ENCODE peak calls at places on chromosomes 11 and 22, in six cellular contexts. One of them, this sample, is unnamed.

GRCh38 chr11:46889689-46890475 is 28.5 kb downstream of the LRP4 start:
- DNase-seq in SJSA1: peak; percentile 73
- DNase-seq in naive thymus-derived CD4-positive, alpha-beta T cell: peak; percentile 79
- DNase-seq in tibial artery: peak; percentile 74
- DNase-seq in ovary: peak; percentile 62
- DNase-seq in psoas muscle: peak; percentile 28
- DNase-seq in this sample: peak; percentile 85

GRCh38 chr11:23555085-23555484 is 694.8 kb upstream of the CCDC179 start:
- DNase-seq in SJSA1: no peak
- DNase-seq in naive thymus-derived CD4-positive, alpha-beta T cell: no peak
- DNase-seq in tibial artery: no peak
- DNase-seq in ovary: no peak
- DNase-seq in psoas muscle: no peak
- DNase-seq in this sample: no peak

GRCh38 chr11:65112551-65113360 is 1.1 kb downstream of the TM7SF2 start:
- DNase-seq in SJSA1: peak; percentile 65
- DNase-seq in naive thymus-derived CD4-positive, alpha-beta T cell: peak; percentile 88
- DNase-seq in tibial artery: no peak
- DNase-seq in ovary: peak; percentile 82
- DNase-seq in psoas muscle: peak; percentile 67
- DNase-seq in this sample: peak; percentile 44

GRCh38 chr11:57641011-57641410 is 8.7 kb downstream of the YPEL4 start:
- DNase-seq in SJSA1: no peak
- DNase-seq in naive thymus-derived CD4-positive, alpha-beta T cell: no peak
- DNase-seq in tibial artery: no peak
- DNase-seq in ovary: peak; percentile 60
- DNase-seq in psoas muscle: peak; percentile 20
- DNase-seq in this sample: peak; percentile 64

GRCh38 chr22:38415046-38415445 is 40.0 kb downstream of the KCNJ4 start:
- DNase-seq in SJSA1: peak; percentile 38
- DNase-seq in naive thymus-derived CD4-positive, alpha-beta T cell: no peak
- DNase-seq in tibial artery: peak; percentile 25
- DNase-seq in ovary: peak; percentile 21
- DNase-seq in psoas muscle: no peak
- DNase-seq in this sample: no peak

GRCh38 chr11:1223346-1224108 is 661 bp downstream of the MUC5B start:
- DNase-seq in SJSA1: no peak
- DNase-seq in naive thymus-derived CD4-positive, alpha-beta T cell: no peak
- DNase-seq in tibial artery: peak; percentile 60
- DNase-seq in ovary: peak; percentile 26
- DNase-seq in psoas muscle: peak; percentile 6
- DNase-seq in this sample: no peak

GRCh38 chr22:39013923-39014722 is at the start of gene APOBEC3C:
- DNase-seq in SJSA1: peak; percentile 86
- DNase-seq in naive thymus-derived CD4-positive, alpha-beta T cell: peak; percentile 51
- DNase-seq in tibial artery: peak; percentile 88
- DNase-seq in ovary: peak; percentile 88
- DNase-seq in psoas muscle: peak; percentile 77
- DNase-seq in this sample: peak; percentile 60

GRCh38 chr11:10488121-10488580 is 33.1 kb downstream of the AMPD3 start:
- DNase-seq in SJSA1: peak; percentile 20
- DNase-seq in naive thymus-derived CD4-positive, alpha-beta T cell: no peak
- DNase-seq in tibial artery: no peak
- DNase-seq in ovary: no peak
- DNase-seq in psoas muscle: no peak
- DNase-seq in this sample: no peak

GRCh38 chr22:35649636-35650250 is 1.5 kb downstream of the APOL6 start:
- DNase-seq in SJSA1: no peak
- DNase-seq in naive thymus-derived CD4-positive, alpha-beta T cell: no peak
- DNase-seq in tibial artery: no peak
- DNase-seq in ovary: no peak
- DNase-seq in psoas muscle: no peak
- DNase-seq in this sample: no peak

GRCh38 chr11:129117595-129118350 is 74.4 kb downstream of the ARHGAP32 start:
- DNase-seq in SJSA1: no peak
- DNase-seq in naive thymus-derived CD4-positive, alpha-beta T cell: peak; percentile 66
- DNase-seq in tibial artery: no peak
- DNase-seq in ovary: no peak
- DNase-seq in psoas muscle: no peak
- DNase-seq in this sample: peak; percentile 50

GRCh38 chr22:36961626-36962025 is 48.2 kb downstream of the CSF2RB start:
- DNase-seq in SJSA1: no peak
- DNase-seq in naive thymus-derived CD4-positive, alpha-beta T cell: no peak
- DNase-seq in tibial artery: no peak
- DNase-seq in ovary: no peak
- DNase-seq in psoas muscle: no peak
- DNase-seq in this sample: no peak

GRCh38 chr22:46029574-46030200 is 52.7 kb upstream of the WNT7B start:
- DNase-seq in SJSA1: no peak
- DNase-seq in naive thymus-derived CD4-positive, alpha-beta T cell: no peak
- DNase-seq in tibial artery: peak; percentile 54
- DNase-seq in ovary: peak; percentile 30
- DNase-seq in psoas muscle: no peak
- DNase-seq in this sample: no peak

GRCh38 chr11:43516316-43516820 is 157.6 kb downstream of the TTC17 start:
- DNase-seq in SJSA1: no peak
- DNase-seq in naive thymus-derived CD4-positive, alpha-beta T cell: no peak
- DNase-seq in tibial artery: no peak
- DNase-seq in ovary: no peak
- DNase-seq in psoas muscle: no peak
- DNase-seq in this sample: no peak

GRCh38 chr11:98568011-98568410 is 452.7 kb upstream of the CNTN5 start:
- DNase-seq in SJSA1: no peak
- DNase-seq in naive thymus-derived CD4-positive, alpha-beta T cell: no peak
- DNase-seq in tibial artery: no peak
- DNase-seq in ovary: no peak
- DNase-seq in psoas muscle: no peak
- DNase-seq in this sample: no peak

GRCh38 chr22:28773461-28773867 is 969 bp downstream of the CCDC117 start:
- DNase-seq in SJSA1: no peak
- DNase-seq in naive thymus-derived CD4-positive, alpha-beta T cell: no peak
- DNase-seq in tibial artery: no peak
- DNase-seq in ovary: no peak
- DNase-seq in psoas muscle: no peak
- DNase-seq in this sample: no peak

GRCh38 chr11:30560345-30561106 is 25.6 kb downstream of the MPPED2 start:
- DNase-seq in SJSA1: peak; percentile 42
- DNase-seq in naive thymus-derived CD4-positive, alpha-beta T cell: no peak
- DNase-seq in tibial artery: no peak
- DNase-seq in ovary: no peak
- DNase-seq in psoas muscle: no peak
- DNase-seq in this sample: peak; percentile 45

GRCh38 chr11:67628710-67629385 is 889 bp downstream of the NUDT8 start:
- DNase-seq in SJSA1: no peak
- DNase-seq in naive thymus-derived CD4-positive, alpha-beta T cell: no peak
- DNase-seq in tibial artery: no peak
- DNase-seq in ovary: peak; percentile 58
- DNase-seq in psoas muscle: no peak
- DNase-seq in this sample: no peak

GRCh38 chr22:48450188-48450825 is 1377.4 kb downstream of the BRD1 start:
- DNase-seq in SJSA1: no peak
- DNase-seq in naive thymus-derived CD4-positive, alpha-beta T cell: no peak
- DNase-seq in tibial artery: peak; percentile 24
- DNase-seq in ovary: peak; percentile 14
- DNase-seq in psoas muscle: no peak
- DNase-seq in this sample: no peak

DNA sequence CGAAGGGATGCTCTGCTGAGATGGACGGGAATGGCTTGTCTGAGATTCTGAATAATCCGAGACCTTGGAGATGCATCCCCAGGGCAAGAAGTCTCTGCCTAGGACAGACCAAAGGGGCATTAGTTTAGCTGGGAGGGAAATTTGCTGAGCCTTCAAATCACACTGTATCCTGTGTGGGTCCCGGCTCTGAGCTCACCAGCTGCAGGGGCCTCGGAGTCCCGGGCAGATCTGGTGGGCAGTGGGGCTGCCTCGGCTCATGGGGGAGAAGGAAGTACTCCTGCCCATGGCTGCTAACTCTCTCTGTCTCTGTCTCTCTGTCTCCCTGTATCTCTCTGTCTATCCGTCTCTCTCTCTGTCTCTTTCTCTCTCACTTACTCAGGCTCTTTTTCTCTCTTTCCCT is 522.4 kb downstream of the TBC1D22A start:
- DNase-seq in SJSA1: no peak
- DNase-seq in naive thymus-derived CD4-positive, alpha-beta T cell: no peak
- DNase-seq in tibial artery: no peak
- DNase-seq in ovary: no peak
- DNase-seq in psoas muscle: no peak
- DNase-seq in this sample: no peak
- H3K9me3 ChIP-seq in SJSA1: no peaks in the 10 kb centered on the region
- H3K9me3 ChIP-seq in naive thymus-derived CD4-positive, alpha-beta T cell: no peaks in the 10 kb centered on the region
- H3K9me3 ChIP-seq in tibial artery: no peaks in the 10 kb centered on the region
- H3K9me3 ChIP-seq in ovary: no peaks in the 10 kb centered on the region
- H3K9me3 ChIP-seq in psoas muscle: no peaks in the 10 kb centered on the region
- H3K9me3 ChIP-seq in this sample: no peaks in the 10 kb centered on the region

GRCh38 chr11:90738799-90739198 is 516.0 kb upstream of the CHORDC1 start:
- DNase-seq in SJSA1: no peak
- DNase-seq in naive thymus-derived CD4-positive, alpha-beta T cell: no peak
- DNase-seq in tibial artery: no peak
- DNase-seq in ovary: no peak
- DNase-seq in psoas muscle: no peak
- DNase-seq in this sample: no peak

GRCh38 chr11:90747057-90747456 is 524.2 kb upstream of the CHORDC1 start:
- DNase-seq in SJSA1: no peak
- DNase-seq in naive thymus-derived CD4-positive, alpha-beta T cell: no peak
- DNase-seq in tibial artery: no peak
- DNase-seq in ovary: no peak
- DNase-seq in psoas muscle: no peak
- DNase-seq in this sample: no peak

GRCh38 chr11:90744169-90744568 is 521.3 kb upstream of the CHORDC1 start:
- DNase-seq in SJSA1: no peak
- DNase-seq in naive thymus-derived CD4-positive, alpha-beta T cell: no peak
- DNase-seq in tibial artery: no peak
- DNase-seq in ovary: no peak
- DNase-seq in psoas muscle: no peak
- DNase-seq in this sample: no peak
- H3K9me3 ChIP-seq in SJSA1: no peaks in the 10 kb centered on the region
- H3K9me3 ChIP-seq in naive thymus-derived CD4-positive, alpha-beta T cell: peaks cover 7% of the 10 kb centered on the region
- H3K9me3 ChIP-seq in tibial artery: no peaks in the 10 kb centered on the region
- H3K9me3 ChIP-seq in ovary: no peaks in the 10 kb centered on the region
- H3K9me3 ChIP-seq in psoas muscle: no peaks in the 10 kb centered on the region
- H3K9me3 ChIP-seq in this sample: no peaks in the 10 kb centered on the region

GRCh38 chr22:47398921-47399790 is 636.7 kb downstream of the TBC1D22A start:
- DNase-seq in SJSA1: no peak
- DNase-seq in naive thymus-derived CD4-positive, alpha-beta T cell: no peak
- DNase-seq in tibial artery: peak; percentile 43
- DNase-seq in ovary: no peak
- DNase-seq in psoas muscle: no peak
- DNase-seq in this sample: no peak

GRCh38 chr22:47397673-47398072 is 635.2 kb downstream of the TBC1D22A start:
- DNase-seq in SJSA1: no peak
- DNase-seq in naive thymus-derived CD4-positive, alpha-beta T cell: no peak
- DNase-seq in tibial artery: peak; percentile 47
- DNase-seq in ovary: no peak
- DNase-seq in psoas muscle: no peak
- DNase-seq in this sample: no peak

GRCh38 chr22:47396105-47396504 is 633.7 kb downstream of the TBC1D22A start:
- DNase-seq in SJSA1: no peak
- DNase-seq in naive thymus-derived CD4-positive, alpha-beta T cell: no peak
- DNase-seq in tibial artery: no peak
- DNase-seq in ovary: no peak
- DNase-seq in psoas muscle: no peak
- DNase-seq in this sample: no peak

GRCh38 chr22:47396515-47396914 is 634.1 kb downstream of the TBC1D22A start:
- DNase-seq in SJSA1: no peak
- DNase-seq in naive thymus-derived CD4-positive, alpha-beta T cell: no peak
- DNase-seq in tibial artery: peak; percentile 65
- DNase-seq in ovary: no peak
- DNase-seq in psoas muscle: no peak
- DNase-seq in this sample: no peak

DNA sequence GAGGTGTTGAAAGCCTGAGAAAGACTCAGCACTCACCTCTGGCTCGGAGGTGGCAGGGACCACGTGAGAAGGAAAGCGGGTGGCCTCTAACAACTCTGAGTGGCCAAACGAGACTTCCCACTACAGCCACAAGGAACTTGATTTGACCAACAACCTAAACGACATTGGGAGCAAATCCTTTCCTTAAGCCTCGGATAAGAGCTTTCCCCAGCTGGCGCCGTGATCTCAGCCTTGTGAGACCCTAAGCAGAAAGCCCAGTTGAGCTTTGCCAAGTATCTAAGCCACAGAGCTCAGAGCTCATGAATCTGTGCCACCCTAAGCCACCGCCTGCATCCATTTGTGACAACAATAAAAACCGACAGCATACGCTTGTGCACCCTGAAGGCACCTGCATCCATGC is 636.0 kb downstream of the TBC1D22A start:
- DNase-seq in SJSA1: no peak
- DNase-seq in naive thymus-derived CD4-positive, alpha-beta T cell: no peak
- DNase-seq in tibial artery: peak; percentile 21
- DNase-seq in ovary: no peak
- DNase-seq in psoas muscle: no peak
- DNase-seq in this sample: no peak
- H3K9me3 ChIP-seq in SJSA1: no peaks in the 10 kb centered on the region
- H3K9me3 ChIP-seq in naive thymus-derived CD4-positive, alpha-beta T cell: no peaks in the 10 kb centered on the region
- H3K9me3 ChIP-seq in tibial artery: no peaks in the 10 kb centered on the region
- H3K9me3 ChIP-seq in ovary: no peaks in the 10 kb centered on the region
- H3K9me3 ChIP-seq in psoas muscle: no peaks in the 10 kb centered on the region
- H3K9me3 ChIP-seq in this sample: no peaks in the 10 kb centered on the region

DNA sequence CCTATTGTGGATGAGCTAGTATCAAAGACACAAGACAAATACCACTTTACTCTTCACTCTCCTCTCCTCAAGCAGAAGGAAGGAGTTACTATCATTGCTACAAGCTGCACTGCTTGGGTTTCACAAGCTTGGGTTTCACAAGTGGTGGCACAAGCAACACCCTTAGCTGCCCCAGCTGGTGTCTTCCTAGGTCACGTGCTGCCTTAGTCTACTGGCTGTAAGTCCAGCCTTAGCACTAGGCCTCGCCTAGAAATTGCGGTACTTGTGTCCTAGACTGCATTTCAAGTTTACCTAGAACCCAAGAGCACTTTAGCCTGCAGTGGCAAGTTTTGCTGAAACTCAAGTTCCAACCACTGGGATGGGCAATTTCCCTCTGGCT is 86.6 kb downstream of the EHF start:
- DNase-seq in SJSA1: no peak
- DNase-seq in naive thymus-derived CD4-positive, alpha-beta T cell: no peak
- DNase-seq in tibial artery: no peak
- DNase-seq in ovary: no peak
- DNase-seq in psoas muscle: no peak
- DNase-seq in this sample: no peak
- H3K9me3 ChIP-seq in SJSA1: peaks cover 2% of the 10 kb centered on the region
- H3K9me3 ChIP-seq in naive thymus-derived CD4-positive, alpha-beta T cell: peaks cover 8% of the 10 kb centered on the region
- H3K9me3 ChIP-seq in tibial artery: peaks cover 10% of the 10 kb centered on the region
- H3K9me3 ChIP-seq in ovary: no peaks in the 10 kb centered on the region
- H3K9me3 ChIP-seq in psoas muscle: peaks cover 19% of the 10 kb centered on the region
- H3K9me3 ChIP-seq in this sample: peaks cover 3% of the 10 kb centered on the region

GRCh38 chr22:47356433-47357011 is 594.1 kb downstream of the TBC1D22A start:
- DNase-seq in SJSA1: no peak
- DNase-seq in naive thymus-derived CD4-positive, alpha-beta T cell: no peak
- DNase-seq in tibial artery: no peak
- DNase-seq in ovary: no peak
- DNase-seq in psoas muscle: no peak
- DNase-seq in this sample: no peak
- H3K9me3 ChIP-seq in SJSA1: no peaks in the 10 kb centered on the region
- H3K9me3 ChIP-seq in naive thymus-derived CD4-positive, alpha-beta T cell: no peaks in the 10 kb centered on the region
- H3K9me3 ChIP-seq in tibial artery: peaks cover 6% of the 10 kb centered on the region
- H3K9me3 ChIP-seq in ovary: no peaks in the 10 kb centered on the region
- H3K9me3 ChIP-seq in psoas muscle: peaks cover 1% of the 10 kb centered on the region
- H3K9me3 ChIP-seq in this sample: no peaks in the 10 kb centered on the region